ENCODE peak calls at places on chromosomes 2 and 18, in four cellular contexts. One of them, this sample, is unnamed.

GRCh38 chr2:183995632-183996031 is 602.7 kb upstream of the ZNF804A start:
- DNase-seq in K562: no peak
- DNase-seq in HepG2: no peak
- DNase-seq in GM12878: no peak
- DNase-seq in this sample: no peak

GRCh38 chr2:174870787-174871186 is 106.5 kb upstream of the CHRNA1 start:
- DNase-seq in K562: no peak
- DNase-seq in HepG2: no peak
- DNase-seq in GM12878: no peak
- DNase-seq in this sample: no peak

GRCh38 chr2:96259497-96259921 is 6.3 kb downstream of the TMEM127 start:
- DNase-seq in K562: no peak
- DNase-seq in HepG2: peak; percentile 21
- DNase-seq in GM12878: no peak
- DNase-seq in this sample: no peak

GRCh38 chr2:104867351-104868080 is 13.6 kb downstream of the POU3F3 start:
- DNase-seq in K562: no peak
- DNase-seq in HepG2: no peak
- DNase-seq in GM12878: no peak
- DNase-seq in this sample: no peak

GRCh38 chr18:80068571-80069272 is 34.5 kb downstream of the RBFA start:
- DNase-seq in K562: no peak
- DNase-seq in HepG2: no peak
- DNase-seq in GM12878: no peak
- DNase-seq in this sample: no peak

GRCh38 chr2:70703900-70704549 is 64.0 kb downstream of the ADD2 start:
- DNase-seq in K562: peak; percentile 68
- DNase-seq in HepG2: no peak
- DNase-seq in GM12878: no peak
- DNase-seq in this sample: no peak

GRCh38 chr18:43596106-43596712 is 318.9 kb upstream of the SYT4 start:
- DNase-seq in K562: peak; percentile 1
- DNase-seq in HepG2: peak; percentile 13
- DNase-seq in GM12878: no peak
- DNase-seq in this sample: peak; percentile 33

GRCh38 chr2:179817181-179817841 is 44.1 kb downstream of the ZNF385B start:
- DNase-seq in K562: no peak
- DNase-seq in HepG2: no peak
- DNase-seq in GM12878: no peak
- DNase-seq in this sample: no peak

GRCh38 chr18:24831871-24832665 is 371.6 kb downstream of the HRH4 start:
- DNase-seq in K562: peak; percentile 11
- DNase-seq in HepG2: no peak
- DNase-seq in GM12878: no peak
- DNase-seq in this sample: peak; percentile 98

GRCh38 chr2:171545086-171545485 is 22.8 kb downstream of the CYBRD1 start:
- DNase-seq in K562: no peak
- DNase-seq in HepG2: no peak
- DNase-seq in GM12878: no peak
- DNase-seq in this sample: no peak

GRCh38 chr2:171540437-171540836 is 18.2 kb downstream of the CYBRD1 start:
- DNase-seq in K562: no peak
- DNase-seq in HepG2: no peak
- DNase-seq in GM12878: no peak
- DNase-seq in this sample: no peak

GRCh38 chr2:171547256-171547655 is 25.0 kb downstream of the CYBRD1 start:
- DNase-seq in K562: no peak
- DNase-seq in HepG2: no peak
- DNase-seq in GM12878: no peak
- DNase-seq in this sample: no peak

GRCh38 chr2:171541202-171541884 is 19.1 kb downstream of the CYBRD1 start:
- DNase-seq in K562: peak; percentile 82
- DNase-seq in HepG2: no peak
- DNase-seq in GM12878: no peak
- DNase-seq in this sample: no peak
- TF ChIP-seq CTCF in K562: peak; percentile 96
- TF ChIP-seq CTCF in HepG2: peak; percentile 44
- TF ChIP-seq CTCF in GM12878: peak; percentile 37
- TF ChIP-seq CTCF in this sample: peak; percentile 21

DNA sequence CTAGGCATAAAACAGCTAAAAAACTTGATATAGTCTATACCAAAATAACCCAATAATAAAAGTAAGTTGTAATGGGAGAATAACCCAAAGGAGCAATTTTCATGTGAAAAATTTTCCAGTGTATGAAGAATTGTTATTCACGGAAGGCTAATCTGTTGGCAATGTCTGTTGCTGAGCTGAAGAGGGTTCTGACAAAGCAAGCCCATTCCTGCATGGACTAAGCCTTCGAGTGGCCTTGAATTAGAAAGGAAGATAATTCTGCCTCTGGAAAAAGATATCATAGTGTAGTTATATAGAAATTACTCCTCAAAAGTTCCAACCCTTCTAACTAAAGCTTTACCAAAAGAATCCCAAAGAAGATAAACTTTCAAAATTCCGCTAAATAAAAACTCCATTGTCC is 101.5 kb downstream of the MAP2 start:
- DNase-seq in K562: no peak
- DNase-seq in HepG2: no peak
- DNase-seq in GM12878: no peak
- DNase-seq in this sample: no peak
- TF ChIP-seq MYC in K562: no peak
- TF ChIP-seq MYC in HepG2: no peak
- TF ChIP-seq MYC in GM12878: no peak
- TF ChIP-seq MYC in this sample: no peak

DNA sequence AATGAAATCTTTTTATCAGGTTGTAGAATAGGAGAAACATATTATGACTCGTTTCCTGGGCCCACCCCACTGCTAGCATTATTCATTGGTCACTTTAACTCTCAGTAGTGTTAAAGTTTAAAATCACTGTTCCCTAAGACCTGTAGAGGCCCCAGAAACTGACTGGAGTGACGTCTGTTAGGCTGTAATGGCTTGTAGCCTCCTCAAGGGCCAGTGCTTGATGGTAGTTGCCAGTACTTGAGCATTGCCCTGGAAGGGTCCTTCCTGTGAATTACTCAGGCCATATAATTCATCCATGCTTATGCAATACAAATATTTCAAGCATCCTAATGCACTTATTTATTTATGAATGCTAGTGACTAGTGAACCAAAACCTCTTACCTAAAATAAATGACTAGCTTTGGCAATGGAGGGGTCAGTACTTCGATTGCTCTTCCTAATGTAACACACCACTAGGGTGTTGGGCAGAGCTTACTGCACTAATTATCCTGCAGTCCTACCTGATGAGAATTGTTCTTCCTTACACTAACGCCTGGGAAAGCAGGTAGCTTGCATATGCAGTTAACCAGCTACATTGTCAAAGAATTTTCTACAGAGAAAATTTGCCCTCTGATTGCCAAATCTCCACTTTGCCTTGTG is 31.2 kb downstream of the ARHGAP25 start:
- DNase-seq in K562: peak; percentile 22
- DNase-seq in HepG2: no peak
- DNase-seq in GM12878: no peak
- DNase-seq in this sample: no peak
- H3K9ac ChIP-seq in K562: no peak overlapping the region
- H3K9ac ChIP-seq in HepG2: no peak overlapping the region
- H3K9ac ChIP-seq in GM12878: no peak overlapping the region
- H3K9ac ChIP-seq in this sample: no peak overlapping the region

DNA sequence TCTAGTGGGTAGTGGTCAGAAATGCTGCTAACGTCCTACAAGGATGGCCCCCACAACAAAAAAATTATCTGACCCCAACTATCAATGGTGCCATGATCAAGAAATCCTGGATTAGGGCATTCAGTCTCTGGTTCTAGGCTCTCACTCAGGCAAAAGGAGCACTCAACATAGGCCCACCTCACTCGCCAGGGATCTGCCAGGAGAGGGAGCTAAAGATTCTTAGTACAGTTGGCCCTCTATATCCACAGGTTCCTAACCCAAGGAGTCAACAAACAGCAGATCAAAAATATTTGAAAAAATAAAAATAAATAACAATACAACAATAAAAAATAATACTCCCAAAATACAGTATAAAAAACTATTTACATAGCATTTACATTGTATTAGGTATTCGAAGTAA is 10.0 kb downstream of the SLC4A5 start:
- DNase-seq in K562: peak; percentile 63
- DNase-seq in HepG2: peak; percentile 63
- DNase-seq in GM12878: no peak
- DNase-seq in this sample: peak; percentile 51
- TF ChIP-seq CTCF in K562: peak; percentile 58
- TF ChIP-seq CTCF in HepG2: peak; percentile 75
- TF ChIP-seq CTCF in GM12878: peak; percentile 52
- TF ChIP-seq CTCF in this sample: peak; percentile 36

DNA sequence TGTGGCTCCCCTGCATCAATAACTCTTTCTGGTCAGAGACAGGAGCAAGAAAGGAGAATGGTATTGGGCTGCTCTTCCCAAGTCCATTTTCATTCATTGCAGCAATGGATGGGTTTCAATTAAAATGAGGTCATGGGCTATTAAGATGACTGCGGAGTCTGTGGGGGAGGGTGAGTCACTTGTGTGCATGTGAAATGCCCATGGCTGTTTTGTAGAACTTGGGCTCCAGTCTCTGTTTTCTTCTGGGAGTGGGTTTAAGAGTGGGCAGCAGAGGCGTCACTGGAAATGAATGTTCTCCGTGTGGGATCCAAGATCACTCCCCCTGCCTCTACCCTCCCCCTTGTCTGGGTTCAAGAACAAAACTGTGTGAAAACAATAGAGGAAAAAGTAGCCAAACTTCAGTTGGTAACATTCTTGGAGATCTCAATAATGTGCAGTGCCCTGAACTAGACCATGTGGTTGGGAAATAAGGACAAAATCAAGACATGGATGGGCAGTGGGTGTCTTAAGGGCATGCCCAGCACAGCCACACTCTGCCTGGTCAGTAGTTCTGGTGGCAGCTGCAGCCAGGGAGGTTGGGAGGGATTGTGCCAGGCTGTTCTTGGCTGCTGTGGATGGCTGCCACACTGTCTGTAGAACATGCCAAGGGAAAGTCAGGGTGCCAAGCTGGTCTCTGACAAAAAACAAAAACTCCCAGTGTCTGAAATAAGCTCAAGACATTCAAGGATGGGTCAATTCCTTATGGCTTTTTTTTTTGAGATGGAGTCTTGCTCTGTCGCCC is 68.2 kb upstream of the CXCR4 start:
- DNase-seq in K562: no peak
- DNase-seq in HepG2: no peak
- DNase-seq in GM12878: no peak
- DNase-seq in this sample: no peak
- TF ChIP-seq MYC in K562: no peak
- TF ChIP-seq MYC in HepG2: no peak
- TF ChIP-seq MYC in GM12878: no peak
- TF ChIP-seq MYC in this sample: no peak

DNA sequence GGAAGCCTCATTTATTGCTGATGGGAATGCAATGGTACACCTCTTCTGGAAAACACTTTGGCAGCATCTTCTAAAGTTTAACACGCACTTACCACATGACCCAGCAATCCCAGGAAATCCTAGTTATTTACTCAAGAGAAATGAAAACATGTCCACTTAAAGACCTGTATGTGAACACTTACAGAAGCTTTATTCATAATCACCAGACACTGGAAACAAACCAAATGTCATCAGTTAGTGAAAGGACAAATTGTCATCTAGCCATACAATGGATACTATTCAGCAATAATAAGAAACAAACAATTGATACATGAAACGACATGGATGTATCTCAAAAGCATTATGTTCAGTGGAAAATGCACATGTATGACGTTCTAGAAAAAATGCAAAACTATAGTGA is 10.1 kb downstream of the DNER start:
- DNase-seq in K562: no peak
- DNase-seq in HepG2: no peak
- DNase-seq in GM12878: no peak
- DNase-seq in this sample: no peak
- H3K9ac ChIP-seq in K562: no peak overlapping the region
- H3K9ac ChIP-seq in HepG2: no peak overlapping the region
- H3K9ac ChIP-seq in GM12878: no peak overlapping the region
- H3K9ac ChIP-seq in this sample: no peak overlapping the region

DNA sequence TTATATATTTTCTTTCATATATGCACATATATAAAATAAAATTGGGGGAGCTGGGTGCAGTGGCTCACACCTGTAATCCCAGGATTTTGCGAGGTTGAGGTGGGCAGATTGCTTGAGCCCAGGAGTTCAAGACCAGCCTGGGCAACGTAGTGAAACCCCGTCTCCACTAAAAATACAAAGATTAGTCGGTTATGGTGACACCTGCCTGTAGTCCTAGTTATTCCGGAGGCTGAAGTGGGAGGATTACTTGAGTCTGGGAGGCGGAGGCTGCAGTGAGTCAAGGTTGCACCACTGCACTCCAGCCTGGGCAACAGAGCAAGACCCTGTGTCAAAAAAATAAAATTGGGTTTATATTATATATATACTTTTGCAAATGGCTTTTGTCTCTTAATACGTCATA is 39.6 kb upstream of the TFCP2L1 start:
- DNase-seq in K562: no peak
- DNase-seq in HepG2: no peak
- DNase-seq in GM12878: no peak
- DNase-seq in this sample: no peak
- TF ChIP-seq CTCF in K562: no peak
- TF ChIP-seq CTCF in HepG2: no peak
- TF ChIP-seq CTCF in GM12878: no peak
- TF ChIP-seq CTCF in this sample: no peak

This sample was measured in endothelial cell of umbilical vein.